ENCODE peak calls at places on chromosomes 13 and 19, in four cellular contexts. One of them, this sample, is unnamed.

GRCh38 chr19:29645911-29646310 is 19.4 kb upstream of the PLEKHF1 start:
- DNase-seq in glutamatergic neuron: no peak
- DNase-seq in hepatocyte: no peak
- DNase-seq in ecto neural progenitor cell: no peak
- DNase-seq in this sample: no peak

GRCh38 chr19:47228937-47229673 is 1.9 kb downstream of the BBC3 start:
- DNase-seq in glutamatergic neuron: no peak
- DNase-seq in hepatocyte: peak
- DNase-seq in ecto neural progenitor cell: no peak
- DNase-seq in this sample: no peak

GRCh38 chr19:38812004-38812840 is 523 bp downstream of the LGALS4 start:
- DNase-seq in glutamatergic neuron: no peak
- DNase-seq in hepatocyte: no peak
- DNase-seq in ecto neural progenitor cell: no peak
- DNase-seq in this sample: no peak

GRCh38 chr13:21365574-21365973 is 93.5 kb downstream of the ZDHHC20 start:
- DNase-seq in glutamatergic neuron: no peak
- DNase-seq in hepatocyte: no peak
- DNase-seq in ecto neural progenitor cell: no peak
- DNase-seq in this sample: no peak

GRCh38 chr19:49201042-49201441 is 43.5 kb downstream of the TRPM4 start:
- DNase-seq in glutamatergic neuron: no peak
- DNase-seq in hepatocyte: no peak
- DNase-seq in ecto neural progenitor cell: no peak
- DNase-seq in this sample: no peak

GRCh38 chr13:33235564-33235963 is 50.0 kb downstream of the STARD13 start:
- DNase-seq in glutamatergic neuron: no peak
- DNase-seq in hepatocyte: no peak
- DNase-seq in ecto neural progenitor cell: no peak
- DNase-seq in this sample: no peak

GRCh38 chr19:16303755-16304154 is 20.9 kb upstream of the KLF2 start:
- DNase-seq in glutamatergic neuron: no peak
- DNase-seq in hepatocyte: no peak
- DNase-seq in ecto neural progenitor cell: no peak
- DNase-seq in this sample: no peak

GRCh38 chr13:51818771-51819511 is 15.0 kb upstream of the DHRS12 start:
- DNase-seq in glutamatergic neuron: no peak
- DNase-seq in hepatocyte: no peak
- DNase-seq in ecto neural progenitor cell: no peak
- DNase-seq in this sample: no peak

GRCh38 chr19:2168619-2169424 is 5.1 kb downstream of the DOT1L start:
- DNase-seq in glutamatergic neuron: peak
- DNase-seq in hepatocyte: peak
- DNase-seq in ecto neural progenitor cell: peak
- DNase-seq in this sample: no peak

GRCh38 chr19:4722671-4723464 is 774 bp downstream of the DPP9 start:
- DNase-seq in glutamatergic neuron: no peak
- DNase-seq in hepatocyte: peak
- DNase-seq in ecto neural progenitor cell: no peak
- DNase-seq in this sample: no peak

GRCh38 chr19:2475018-2475701 is 767 bp upstream of the GADD45B start:
- DNase-seq in glutamatergic neuron: no peak
- DNase-seq in hepatocyte: peak
- DNase-seq in ecto neural progenitor cell: peak
- DNase-seq in this sample: no peak

GRCh38 chr13:65461590-65461989 is 1768.5 kb downstream of the PCDH9 start:
- DNase-seq in glutamatergic neuron: no peak
- DNase-seq in hepatocyte: no peak
- DNase-seq in ecto neural progenitor cell: no peak
- DNase-seq in this sample: no peak

GRCh38 chr19:12723383-12723642 is 419 bp downstream of the TNPO2 start:
- DNase-seq in glutamatergic neuron: no peak
- DNase-seq in hepatocyte: no peak
- DNase-seq in ecto neural progenitor cell: no peak
- DNase-seq in this sample: no peak

GRCh38 chr13:111947026-111947810 is 119.7 kb upstream of the SOX1 start:
- DNase-seq in glutamatergic neuron: no peak
- DNase-seq in hepatocyte: no peak
- DNase-seq in ecto neural progenitor cell: peak
- DNase-seq in this sample: no peak

GRCh38 chr19:4534836-4535658 is at the start of gene PLIN5:
- DNase-seq in glutamatergic neuron: peak
- DNase-seq in hepatocyte: peak
- DNase-seq in ecto neural progenitor cell: peak
- DNase-seq in this sample: peak

GRCh38 chr19:42281175-42282035 is 12.4 kb downstream of the CIC start:
- DNase-seq in glutamatergic neuron: peak
- DNase-seq in hepatocyte: peak
- DNase-seq in ecto neural progenitor cell: peak
- DNase-seq in this sample: no peak

GRCh38 chr13:23443878-23444277 is 10.4 kb upstream of the SACS start:
- DNase-seq in glutamatergic neuron: no peak
- DNase-seq in hepatocyte: no peak
- DNase-seq in ecto neural progenitor cell: no peak
- DNase-seq in this sample: no peak

GRCh38 chr19:21487969-21488368 is 17.4 kb upstream of the ZNF429 start:
- DNase-seq in glutamatergic neuron: no peak
- DNase-seq in hepatocyte: no peak
- DNase-seq in ecto neural progenitor cell: no peak
- DNase-seq in this sample: no peak

GRCh38 chr13:39365879-39366278 is 237.1 kb downstream of the LHFPL6 start:
- DNase-seq in glutamatergic neuron: no peak
- DNase-seq in hepatocyte: no peak
- DNase-seq in ecto neural progenitor cell: no peak
- DNase-seq in this sample: no peak

GRCh38 chr13:72875233-72875632 is 93.3 kb downstream of the PIBF1 start:
- DNase-seq in glutamatergic neuron: no peak
- DNase-seq in hepatocyte: no peak
- DNase-seq in ecto neural progenitor cell: no peak
- DNase-seq in this sample: no peak

GRCh38 chr19:48516536-48516935 is 4.9 kb upstream of the LMTK3 start:
- DNase-seq in glutamatergic neuron: no peak
- DNase-seq in hepatocyte: no peak
- DNase-seq in ecto neural progenitor cell: no peak
- DNase-seq in this sample: no peak

GRCh38 chr19:27748551-27749152 is 1464.3 kb downstream of the UQCRFS1 start:
- DNase-seq in glutamatergic neuron: no peak
- DNase-seq in hepatocyte: no peak
- DNase-seq in ecto neural progenitor cell: no peak
- DNase-seq in this sample: no peak

GRCh38 chr19:4877753-4878490 is 10.5 kb upstream of the PLIN3 start:
- DNase-seq in glutamatergic neuron: peak
- DNase-seq in hepatocyte: no peak
- DNase-seq in ecto neural progenitor cell: peak
- DNase-seq in this sample: no peak

GRCh38 chr19:3285647-3286176 is 61.3 kb downstream of the CELF5 start:
- DNase-seq in glutamatergic neuron: peak
- DNase-seq in hepatocyte: no peak
- DNase-seq in ecto neural progenitor cell: peak
- DNase-seq in this sample: peak

GRCh38 chr19:6092329-6093286 is 17.7 kb downstream of the RFX2 start:
- DNase-seq in glutamatergic neuron: peak
- DNase-seq in hepatocyte: peak
- DNase-seq in ecto neural progenitor cell: peak
- DNase-seq in this sample: peak

GRCh38 chr19:35911790-35912189 is 3.7 kb upstream of the TYROBP start:
- DNase-seq in glutamatergic neuron: no peak
- DNase-seq in hepatocyte: no peak
- DNase-seq in ecto neural progenitor cell: no peak
- DNase-seq in this sample: no peak

GRCh38 chr19:47253467-47253881 is 2.9 kb upstream of the CCDC9 start:
- DNase-seq in glutamatergic neuron: no peak
- DNase-seq in hepatocyte: peak
- DNase-seq in ecto neural progenitor cell: no peak
- DNase-seq in this sample: no peak

GRCh38 chr13:46578590-46578975 is 25.6 kb downstream of the LRCH1 start:
- DNase-seq in glutamatergic neuron: no peak
- DNase-seq in hepatocyte: no peak
- DNase-seq in ecto neural progenitor cell: no peak
- DNase-seq in this sample: no peak

GRCh38 chr19:13850910-13851753 is 25.8 kb upstream of the NANOS3 start:
- DNase-seq in glutamatergic neuron: no peak
- DNase-seq in hepatocyte: peak
- DNase-seq in ecto neural progenitor cell: no peak
- DNase-seq in this sample: no peak

GRCh38 chr19:29505034-29505824 is 20.6 kb upstream of the VSTM2B start:
- DNase-seq in glutamatergic neuron: peak
- DNase-seq in hepatocyte: no peak
- DNase-seq in ecto neural progenitor cell: peak
- DNase-seq in this sample: no peak

GRCh38 chr13:33242984-33243617 is 42.5 kb downstream of the STARD13 start:
- DNase-seq in glutamatergic neuron: no peak
- DNase-seq in hepatocyte: no peak
- DNase-seq in ecto neural progenitor cell: no peak
- DNase-seq in this sample: no peak

GRCh38 chr13:39452412-39452811 is 150.6 kb downstream of the LHFPL6 start:
- DNase-seq in glutamatergic neuron: no peak
- DNase-seq in hepatocyte: no peak
- DNase-seq in ecto neural progenitor cell: no peak
- DNase-seq in this sample: no peak

GRCh38 chr13:29435125-29435911 is 160.2 kb downstream of the SLC7A1 start:
- DNase-seq in glutamatergic neuron: no peak
- DNase-seq in hepatocyte: peak
- DNase-seq in ecto neural progenitor cell: no peak
- DNase-seq in this sample: no peak

GRCh38 chr19:40143612-40144011 is 47.6 kb upstream of the MAP3K10 start:
- DNase-seq in glutamatergic neuron: no peak
- DNase-seq in hepatocyte: no peak
- DNase-seq in ecto neural progenitor cell: no peak
- DNase-seq in this sample: no peak

GRCh38 chr13:42246541-42246940 is 25.4 kb upstream of the AKAP11 start:
- DNase-seq in glutamatergic neuron: no peak
- DNase-seq in hepatocyte: no peak
- DNase-seq in ecto neural progenitor cell: no peak
- DNase-seq in this sample: no peak

GRCh38 chr13:27233964-27234363 is 17.4 kb upstream of the RPL21 start:
- DNase-seq in glutamatergic neuron: no peak
- DNase-seq in hepatocyte: no peak
- DNase-seq in ecto neural progenitor cell: no peak
- DNase-seq in this sample: no peak